ENCODE peak calls at places on chromosome 19, in five cellular contexts. One of them, this sample, is unnamed.

GRCh38 chr19:40521276-40521675 is 54.5 kb downstream of the SPTBN4 start:
- DNase-seq in K562: no peak
- DNase-seq in HepG2: peak; percentile 39
- DNase-seq in H1: no peak
- DNase-seq in GM12878: no peak
- DNase-seq in this sample: no peak

GRCh38 chr19:10271543-10272086 is 695 bp downstream of the ICAM1 start:
- DNase-seq in K562: peak; percentile 43
- DNase-seq in HepG2: no peak
- DNase-seq in H1: no peak
- DNase-seq in GM12878: no peak
- DNase-seq in this sample: no peak

GRCh38 chr19:5213667-5214066 is 126.9 kb downstream of the PTPRS start:
- DNase-seq in K562: no peak
- DNase-seq in HepG2: no peak
- DNase-seq in H1: no peak
- DNase-seq in GM12878: no peak
- DNase-seq in this sample: no peak

GRCh38 chr19:17103177-17103576 is 27.6 kb downstream of the MYO9B start:
- DNase-seq in K562: peak; percentile 50
- DNase-seq in HepG2: peak; percentile 56
- DNase-seq in H1: peak; percentile 90
- DNase-seq in GM12878: no peak
- DNase-seq in this sample: peak; percentile 90

GRCh38 chr19:58352760-58353671 is at the start of gene A1BG:
- DNase-seq in K562: no peak
- DNase-seq in HepG2: no peak
- DNase-seq in H1: no peak
- DNase-seq in GM12878: no peak
- DNase-seq in this sample: no peak

GRCh38 chr19:42134671-42135070 is 2.4 kb upstream of the POU2F2 start:
- DNase-seq in K562: no peak
- DNase-seq in HepG2: no peak
- DNase-seq in H1: no peak
- DNase-seq in GM12878: no peak
- DNase-seq in this sample: no peak

GRCh38 chr19:40802300-40803169 is 3.5 kb downstream of the EGLN2 start:
- DNase-seq in K562: peak; percentile 20
- DNase-seq in HepG2: no peak
- DNase-seq in H1: no peak
- DNase-seq in GM12878: no peak
- DNase-seq in this sample: no peak

GRCh38 chr19:37936166-37936565 is 29.2 kb downstream of the SIPA1L3 start:
- DNase-seq in K562: no peak
- DNase-seq in HepG2: peak; percentile 68
- DNase-seq in H1: no peak
- DNase-seq in GM12878: no peak
- DNase-seq in this sample: no peak

GRCh38 chr19:33379151-33379829 is 5.8 kb downstream of the CEBPG start:
- DNase-seq in K562: no peak
- DNase-seq in HepG2: no peak
- DNase-seq in H1: no peak
- DNase-seq in GM12878: no peak
- DNase-seq in this sample: no peak

GRCh38 chr19:49318296-49318695 is 6.7 kb downstream of the SLC6A16 start:
- DNase-seq in K562: no peak
- DNase-seq in HepG2: no peak
- DNase-seq in H1: no peak
- DNase-seq in GM12878: no peak
- DNase-seq in this sample: no peak

GRCh38 chr19:43105496-43105895 is 23.0 kb upstream of the PSG2 start:
- DNase-seq in K562: no peak
- DNase-seq in HepG2: no peak
- DNase-seq in H1: no peak
- DNase-seq in GM12878: no peak
- DNase-seq in this sample: no peak

GRCh38 chr19:9792191-9793050 is 23.9 kb upstream of the ZNF846 start:
- DNase-seq in K562: peak; percentile 88
- DNase-seq in HepG2: peak; percentile 71
- DNase-seq in H1: peak; percentile 92
- DNase-seq in GM12878: peak; percentile 51
- DNase-seq in this sample: peak; percentile 99

GRCh38 chr19:17942181-17942580 is 9.4 kb downstream of the CCDC124 start:
- DNase-seq in K562: no peak
- DNase-seq in HepG2: no peak
- DNase-seq in H1: no peak
- DNase-seq in GM12878: no peak
- DNase-seq in this sample: peak; percentile 59

GRCh38 chr19:34096020-34096915 is 76.0 kb upstream of the LSM14A start:
- DNase-seq in K562: peak; percentile 44
- DNase-seq in HepG2: peak; percentile 41
- DNase-seq in H1: no peak
- DNase-seq in GM12878: no peak
- DNase-seq in this sample: peak; percentile 83

GRCh38 chr19:39969681-39970423 is 1.1 kb upstream of the PSMC4 start:
- DNase-seq in K562: no peak
- DNase-seq in HepG2: no peak
- DNase-seq in H1: no peak
- DNase-seq in GM12878: no peak
- DNase-seq in this sample: no peak

GRCh38 chr19:35142531-35143230 is 374 bp upstream of the FXYD7 start:
- DNase-seq in K562: peak; percentile 91
- DNase-seq in HepG2: no peak
- DNase-seq in H1: peak; percentile 86
- DNase-seq in GM12878: no peak
- DNase-seq in this sample: peak; percentile 91

GRCh38 chr19:35755550-35756371 is 1.1 kb downstream of the HSPB6 start:
- DNase-seq in K562: no peak
- DNase-seq in HepG2: no peak
- DNase-seq in H1: no peak
- DNase-seq in GM12878: no peak
- DNase-seq in this sample: peak; percentile 23

GRCh38 chr19:46614114-46614701 is 10.7 kb downstream of the PTGIR start:
- DNase-seq in K562: peak; percentile 86
- DNase-seq in HepG2: peak; percentile 61
- DNase-seq in H1: peak; percentile 97
- DNase-seq in GM12878: no peak
- DNase-seq in this sample: peak; percentile 90

GRCh38 chr19:6678690-6679109 is 8.7 kb upstream of the TNFSF14 start:
- DNase-seq in K562: no peak
- DNase-seq in HepG2: no peak
- DNase-seq in H1: no peak
- DNase-seq in GM12878: no peak
- DNase-seq in this sample: no peak

GRCh38 chr19:14826006-14826405 is 9.0 kb downstream of the OR7A5 start:
- DNase-seq in K562: no peak
- DNase-seq in HepG2: no peak
- DNase-seq in H1: no peak
- DNase-seq in GM12878: no peak
- DNase-seq in this sample: no peak

DNA sequence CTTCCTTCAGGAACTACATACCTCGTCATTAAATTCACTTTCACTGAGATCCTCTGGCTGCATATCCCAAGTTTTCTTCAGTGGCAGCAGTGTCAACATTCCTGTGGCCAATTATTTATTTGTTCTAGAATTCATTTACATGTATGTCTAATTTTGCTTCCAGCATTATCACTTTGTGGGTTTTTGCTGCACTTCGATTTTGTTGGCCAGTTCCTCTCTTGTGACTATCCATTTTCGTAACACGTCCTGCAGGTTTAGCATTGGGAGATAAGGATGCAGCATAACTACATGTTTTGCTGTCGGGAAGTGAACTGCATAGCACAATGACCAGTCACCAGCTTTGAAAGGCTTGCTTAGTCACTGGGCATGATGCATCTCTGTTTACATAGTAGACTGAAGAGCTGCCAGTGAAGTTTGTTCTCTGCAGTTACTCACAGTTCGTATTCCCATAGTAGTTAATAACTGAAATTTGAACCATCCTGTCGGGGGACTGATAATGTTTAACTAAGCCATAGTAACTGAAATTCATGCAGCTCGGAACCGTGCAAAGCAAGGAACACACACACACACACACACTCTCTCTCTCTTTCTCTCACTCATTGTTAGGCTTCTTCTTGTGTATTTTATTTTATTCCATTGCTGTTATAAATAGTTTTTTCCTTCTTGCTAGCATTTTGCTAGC is 28.3 kb downstream of the ZNF507 start:
- DNase-seq in K562: peak; percentile 51
- DNase-seq in HepG2: peak; percentile 100
- DNase-seq in H1: no peak
- DNase-seq in GM12878: no peak
- DNase-seq in this sample: no peak
- TF ChIP-seq CREB1 in K562: no peak
- TF ChIP-seq CREB1 in HepG2: peak; percentile 79
- TF ChIP-seq CREB1 in H1: no peak
- TF ChIP-seq CREB1 in GM12878: no peak
- TF ChIP-seq CREB1 in this sample: no peak

GRCh38 chr19:50820086-50820485 is 3.5 kb downstream of the KLK1 start:
- DNase-seq in K562: no peak
- DNase-seq in HepG2: no peak
- DNase-seq in H1: peak; percentile 61
- DNase-seq in GM12878: no peak
- DNase-seq in this sample: no peak
- TF ChIP-seq EZH2 in K562: no peak
- TF ChIP-seq EZH2 in HepG2: no peak
- TF ChIP-seq EZH2 in H1: peak; percentile 23
- TF ChIP-seq EZH2 in GM12878: no peak
- TF ChIP-seq EZH2 in this sample: peak; percentile 37

DNA sequence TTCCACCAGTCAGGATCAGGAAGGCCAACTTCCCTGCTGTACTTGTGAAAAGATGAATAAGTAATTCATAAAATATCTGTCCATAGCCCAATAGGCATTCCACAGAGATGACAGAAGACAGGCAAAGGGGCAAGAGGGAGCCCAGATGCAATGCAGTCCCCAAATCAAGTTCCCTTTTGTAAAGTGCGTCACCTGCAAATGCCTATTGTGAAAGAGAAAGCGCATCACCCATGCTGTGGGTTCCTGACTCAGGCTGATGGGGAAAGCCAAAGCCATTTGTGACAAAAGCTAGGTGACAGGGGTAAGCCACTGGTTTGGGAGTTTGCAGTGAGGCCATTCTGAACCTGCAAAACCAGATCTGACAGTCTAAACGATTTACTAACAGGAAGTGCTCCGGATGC is 157.5 kb upstream of the ZNF536 start:
- DNase-seq in K562: no peak
- DNase-seq in HepG2: no peak
- DNase-seq in H1: peak; percentile 41
- DNase-seq in GM12878: peak; percentile 1
- DNase-seq in this sample: no peak
- TF ChIP-seq CREB1 in K562: no peak
- TF ChIP-seq CREB1 in HepG2: no peak
- TF ChIP-seq CREB1 in H1: no peak
- TF ChIP-seq CREB1 in GM12878: no peak
- TF ChIP-seq CREB1 in this sample: no peak

GRCh38 chr19:3721900-3722442 is 13.8 kb downstream of the TJP3 start:
- DNase-seq in K562: no peak
- DNase-seq in HepG2: no peak
- DNase-seq in H1: no peak
- DNase-seq in GM12878: no peak
- DNase-seq in this sample: no peak
- TF ChIP-seq EZH2 in K562: no peak
- TF ChIP-seq EZH2 in HepG2: no peak
- TF ChIP-seq EZH2 in H1: no peak
- TF ChIP-seq EZH2 in GM12878: no peak
- TF ChIP-seq EZH2 in this sample: no peak